ENCODE peak calls at places on chromosomes 6 and 20, in five cellular contexts. B is keratinocyte, N is psoas muscle, Q is spleen, P is heart left ventricle. R is an unnamed sample. For H3K36me3, the result is how much of the 10 kb centered on the place peaks cover.

GRCh38 chr6:159758031-159759001 is 3.5 kb upstream of the ACAT2 start:
- DNase-seq in P (no peak), B (peak), N (no peak), Q (no peak), R (no peak)

GRCh38 chr20:56429496-56429895 is 17.4 kb downstream of the CASS4 start:
- DNase-seq in Q (no peak), P (no peak), B (peak), N (no peak), R (no peak)

GRCh38 chr6:150631982-150632642 is 32.4 kb downstream of the PLEKHG1 start:
- DNase-seq in N (no peak), B (no peak), Q (no peak), P (no peak), R (no peak)

GRCh38 chr20:51378171-51378928 is 164.2 kb downstream of the NFATC2 start:
- DNase-seq in B (no peak), N (no peak), Q (peak), P (no peak), R (no peak)

GRCh38 chr6:52065621-52066020 is 21.8 kb downstream of the PKHD1 start:
- DNase-seq in P (no peak), B (peak), Q (no peak), N (no peak), R (no peak)

GRCh38 chr6:95091823-95092436 is 485.4 kb upstream of the MANEA start:
- DNase-seq in Q (no peak), B (no peak), P (no peak), N (no peak), R (peak)

GRCh38 chr6:26613717-26614683 is 17.2 kb downstream of the ABT1 start:
- DNase-seq in Q (no peak), N (no peak), B (no peak), P (peak), R (no peak)

GRCh38 chr20:57498425-57499400 is 26.2 kb downstream of the CTCFL start:
- DNase-seq in B (no peak), N (no peak), P (peak), Q (no peak), R (no peak)

GRCh38 chr6:159654483-159655098 is 38.5 kb downstream of the SOD2 start:
- DNase-seq in Q (no peak), B (peak), N (no peak), P (no peak), R (peak)

GRCh38 chr20:53996584-53997486 is 73.6 kb downstream of the BCAS1 start:
- DNase-seq in B (no peak), N (no peak), Q (no peak), P (no peak), R (no peak)

GRCh38 chr6:85460951-85461805 is 11.3 kb downstream of the NT5E start:
- DNase-seq in N (no peak), Q (no peak), P (no peak), B (no peak), R (no peak)

GRCh38 chr6:9875605-9876353 is 539.1 kb downstream of the TFAP2A start:
- DNase-seq in P (no peak), B (no peak), N (no peak), Q (no peak), R (peak)

GRCh38 chr6:167492096-167492449 is 167.2 kb downstream of the TTLL2 start:
- DNase-seq in N (peak), Q (no peak), P (peak), B (no peak), R (no peak)

GRCh38 chr6:7721654-7722053 is 4.2 kb upstream of the BMP6 start:
- DNase-seq in P (no peak), N (no peak), Q (no peak), B (no peak), R (no peak)
- TF ChIP-seq CTCF in P (peak), N (peak), Q (no peak), B (peak), R (peak)

GRCh38 chr20:15854871-15855270 is 718.4 kb downstream of the KIF16B start:
- DNase-seq in N (no peak), B (no peak), P (no peak), Q (no peak), R (no peak)
- H3K4me3 ChIP-seq in N (no peak), B (no peak), P (no peak), Q (no peak), R (no peak)

DNA sequence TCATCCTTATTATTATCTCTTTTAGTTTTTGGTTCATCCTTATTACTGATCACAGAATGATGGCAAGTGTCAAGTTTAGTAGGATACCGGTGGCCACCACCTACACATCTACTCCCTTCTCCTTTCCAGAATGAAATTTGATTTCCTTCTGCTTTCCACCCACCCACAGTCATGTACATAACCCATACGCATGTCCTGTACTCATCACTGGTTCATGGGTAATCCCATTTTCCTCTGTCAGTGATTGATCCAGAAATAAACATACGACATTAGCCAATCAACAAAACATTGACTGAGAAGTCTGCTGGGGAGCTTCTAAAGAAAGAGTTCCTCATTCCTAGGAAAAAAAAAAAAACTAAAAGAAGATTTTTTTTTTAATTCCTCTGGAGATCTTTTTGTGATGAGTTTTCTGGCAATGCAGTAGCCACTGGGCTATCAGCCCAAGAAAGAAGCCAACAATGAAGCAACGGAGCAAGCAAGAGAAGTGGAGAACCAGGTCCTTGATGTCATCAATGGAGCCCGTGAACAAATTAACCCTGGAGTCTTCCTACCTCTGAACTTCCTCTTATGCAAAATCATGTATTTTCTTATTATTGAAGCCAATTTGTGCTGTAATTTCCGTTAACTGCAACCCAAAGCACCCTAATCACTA is 127.8 kb downstream of the TASP1 start:
- DNase-seq in B (no peak), P (no peak), Q (no peak), N (peak), R (no peak)
- H3K36me3 ChIP-seq in B (under half), P (under half), Q (under half), N (under half), R (under half)

DNA sequence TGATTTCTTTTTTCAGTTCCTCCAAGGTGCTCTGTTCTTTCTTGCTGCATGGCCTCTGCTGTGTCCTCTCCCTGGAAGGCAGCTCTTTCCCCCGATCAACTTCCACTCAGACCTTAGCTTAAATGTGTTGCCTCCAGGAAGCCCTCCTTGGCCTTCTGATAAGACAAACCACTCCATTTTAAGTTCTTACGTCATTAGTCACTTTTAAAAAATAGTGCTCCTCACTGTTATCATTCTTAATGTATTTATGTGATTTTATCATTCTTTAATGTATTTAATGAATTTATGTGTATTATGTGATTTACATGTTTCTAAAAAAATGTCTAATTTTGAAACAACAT is 12.2 kb upstream of the MANBAL start:
- DNase-seq in Q (no peak), N (no peak), B (no peak), P (no peak), R (no peak)
- TF ChIP-seq CTCF in Q (no peak), N (no peak), B (no peak), P (no peak), R (no peak)

GRCh38 chr6:90326404-90327057 is 29.9 kb upstream of the BACH2 start:
- DNase-seq in Q (no peak), B (no peak), P (no peak), N (no peak), R (no peak)

GRCh38 chr6:90333928-90334327 is 37.3 kb upstream of the BACH2 start:
- DNase-seq in Q (no peak), B (no peak), P (no peak), N (no peak), R (no peak)

GRCh38 chr6:90328004-90328403 is 31.4 kb upstream of the BACH2 start:
- DNase-seq in Q (no peak), B (no peak), N (no peak), P (no peak), R (no peak)

DNA sequence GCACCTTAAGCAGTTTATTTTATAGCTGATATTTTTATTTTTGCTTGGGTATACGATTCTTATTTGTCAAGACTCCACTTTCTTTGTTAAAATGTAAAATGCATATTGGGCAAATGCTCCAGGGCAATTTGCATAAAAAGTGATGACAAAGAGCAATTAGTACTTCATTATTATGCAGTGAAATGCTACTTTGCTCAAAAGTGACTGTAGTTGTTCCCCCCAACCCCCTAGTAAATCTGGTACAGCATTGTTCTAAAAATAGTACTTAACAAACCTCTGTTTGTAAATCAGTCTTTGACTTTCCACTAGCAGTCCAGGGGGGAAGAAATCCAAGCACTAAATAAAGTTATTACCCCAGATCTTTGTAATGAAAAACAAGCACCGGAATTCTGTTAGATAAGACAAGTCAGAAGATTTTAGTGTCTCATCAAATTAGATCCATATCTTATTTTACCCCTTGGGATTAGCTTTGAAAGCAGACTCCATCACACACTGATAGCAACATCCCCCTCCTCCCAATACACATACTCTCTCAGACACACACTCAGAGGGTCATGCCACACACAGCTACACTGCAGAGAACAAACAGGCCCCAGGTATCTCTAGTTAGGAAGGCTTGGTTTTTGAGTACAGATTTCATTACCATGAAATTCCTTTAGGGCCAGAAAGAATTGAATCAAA is 32.9 kb upstream of the BACH2 start:
- DNase-seq in Q (no peak), B (no peak), N (no peak), P (no peak), R (no peak)
- H3K4me3 ChIP-seq in Q (no peak), B (no peak), N (no peak), P (no peak), R (no peak)

R was measured in BJ.